ENCODE peak calls at places on chromosomes 1 and 21, in eight cellular contexts. R is cardiac fibroblast, A is dorsolateral prefrontal cortex, D is cardiac muscle cell, P is NB4, F is fibroblast of pulmonary artery, X is pancreas, M is neural progenitor cell. Y is an unnamed sample.
A peak's percentile ranks its signal among the peaks of the same experiment; 100 is the strongest.

GRCh38 chr1:197424467-197424866 is 156.4 kb downstream of the CRB1 start:
- DNase-seq in R (no peak), A (no peak), D (no peak), P (no peak), F (no peak), X (no peak), M (no peak), Y (no peak)

GRCh38 chr1:239952348-239953307 is 139.1 kb upstream of the FMN2 start:
- DNase-seq in R (no peak), A (no peak), D (peak; percentile 14), P (peak; percentile 12), F (no peak), X (peak; percentile 41), M (peak; percentile 9), Y (peak; percentile 3)

GRCh38 chr1:109912873-109913272 is 2.2 kb downstream of the CSF1 start:
- DNase-seq in R (peak; percentile 68), A (no peak), D (no peak), P (no peak), F (peak; percentile 53), X (no peak), M (no peak), Y (peak; percentile 43)

GRCh38 chr1:109624215-109625010 is 4.8 kb downstream of the AMPD2 start:
- DNase-seq in R (peak; percentile 29), A (no peak), D (no peak), P (peak; percentile 92), F (no peak), X (peak; percentile 9), M (no peak), Y (no peak)

GRCh38 chr1:45913183-45913924 is 109.9 kb downstream of the MAST2 start:
- DNase-seq in R (peak; percentile 96), A (no peak), D (peak; percentile 95), P (no peak), F (peak; percentile 97), X (no peak), M (peak; percentile 16), Y (peak; percentile 77)

GRCh38 chr1:185337221-185337620 is 20.2 kb upstream of the IVNS1ABP start:
- DNase-seq in R (peak; percentile 22), A (no peak), D (no peak), P (peak; percentile 76), F (peak; percentile 71), X (no peak), M (no peak), Y (peak; percentile 52)

GRCh38 chr1:100627018-100627716 is 89.2 kb downstream of the GPR88 start:
- DNase-seq in R (peak; percentile 81), A (no peak), D (no peak), P (peak; percentile 16), F (peak; percentile 83), X (no peak), M (no peak), Y (peak; percentile 83)

GRCh38 chr1:90850181-90850924 is 133.3 kb upstream of the BARHL2 start:
- DNase-seq in R (peak; percentile 42), A (no peak), D (peak; percentile 27), P (no peak), F (peak; percentile 13), X (peak; percentile 21), M (peak; percentile 68), Y (peak; percentile 22)

GRCh38 chr1:12173631-12174121 is 6.9 kb downstream of the TNFRSF1B start:
- DNase-seq in R (no peak), A (peak; percentile 53), D (no peak), P (peak; percentile 72), F (no peak), X (no peak), M (no peak), Y (peak; percentile 48)

GRCh38 chr1:79124756-79125155 is 118.2 kb upstream of the ADGRL4 start:
- DNase-seq in R (no peak), A (no peak), D (no peak), P (no peak), F (no peak), X (no peak), M (no peak), Y (no peak)

GRCh38 chr1:216054593-216054992 is 368.7 kb downstream of the USH2A start:
- DNase-seq in R (no peak), A (no peak), D (no peak), P (no peak), F (no peak), X (no peak), M (no peak), Y (no peak)

GRCh38 chr1:229888561-229889001 is 178.5 kb upstream of the GALNT2 start:
- DNase-seq in R (no peak), A (no peak), D (no peak), P (no peak), F (no peak), X (peak; percentile 46), M (no peak), Y (no peak)

GRCh38 chr1:112436384-112437156 is 40.6 kb downstream of the CTTNBP2NL start:
- DNase-seq in R (no peak), A (no peak), D (no peak), P (no peak), F (no peak), X (no peak), M (no peak), Y (no peak)

GRCh38 chr1:32651461-32652073 is 559 bp downstream of the RBBP4 start:
- DNase-seq in R (no peak), A (no peak), D (no peak), P (no peak), F (no peak), X (no peak), M (no peak), Y (no peak)

GRCh38 chr1:90823686-90824085 is 106.6 kb upstream of the BARHL2 start:
- DNase-seq in R (no peak), A (no peak), D (no peak), P (no peak), F (no peak), X (no peak), M (no peak), Y (no peak)

GRCh38 chr1:154609398-154610380 is 1.7 kb upstream of the ADAR start:
- DNase-seq in R (peak; percentile 8), A (no peak), D (no peak), P (peak; percentile 34), F (peak; percentile 11), X (no peak), M (peak; percentile 51), Y (no peak)

DNA sequence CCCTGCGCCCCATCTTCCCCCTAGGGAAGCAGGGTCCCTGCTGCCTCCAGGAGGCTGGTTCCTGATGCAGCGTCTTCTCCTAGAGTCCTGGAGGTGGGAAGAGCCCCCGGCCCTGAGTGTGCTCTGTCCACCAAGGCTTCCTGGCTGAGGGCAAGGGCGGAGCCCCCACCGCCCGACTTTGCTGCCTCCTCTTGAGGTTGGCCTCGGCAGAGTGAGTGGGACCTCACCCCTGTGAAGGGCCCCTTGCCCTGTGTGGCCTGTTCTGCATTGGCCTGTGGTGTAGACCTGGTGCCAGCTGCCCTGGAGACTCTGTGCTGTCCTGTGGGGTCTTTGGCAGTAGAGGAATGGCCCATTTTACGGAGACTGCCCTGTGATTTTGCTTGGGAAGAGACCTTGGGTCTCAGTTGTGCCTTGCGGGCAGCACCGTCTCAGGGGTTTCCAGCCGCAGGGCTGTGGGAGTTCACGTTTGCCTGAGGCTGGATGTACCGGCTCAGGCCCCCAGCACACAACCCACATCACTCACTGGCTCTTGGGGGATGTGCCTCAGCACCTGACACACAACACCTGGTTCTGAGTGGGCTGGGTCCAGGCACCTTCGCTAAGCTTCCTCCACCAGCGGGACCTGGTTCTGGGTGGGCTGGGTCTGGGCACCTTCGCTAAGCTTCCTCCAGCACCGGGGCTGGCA is 73.6 kb downstream of the SKI start:
- DNase-seq in R (no peak), A (no peak), D (no peak), P (no peak), F (no peak), X (no peak), M (no peak), Y (no peak)
- H3K4me3 ChIP-seq in R (no peak overlapping the region), A (no peak overlapping the region), D (no peak overlapping the region), P (no peak overlapping the region), F (no peak overlapping the region), X (no peak overlapping the region), M (no peak overlapping the region), Y (no peak overlapping the region)

GRCh38 chr1:206882555-206882954 is 14.7 kb upstream of the IL24 start:
- DNase-seq in R (no peak), A (no peak), D (no peak), P (no peak), F (no peak), X (no peak), M (no peak), Y (no peak)
- TF ChIP-seq CTCF in R (peak; percentile 19), A (no peak), D (no peak), P (no peak), F (peak; percentile 12), X (no peak), M (peak; percentile 34), Y (no peak)

DNA sequence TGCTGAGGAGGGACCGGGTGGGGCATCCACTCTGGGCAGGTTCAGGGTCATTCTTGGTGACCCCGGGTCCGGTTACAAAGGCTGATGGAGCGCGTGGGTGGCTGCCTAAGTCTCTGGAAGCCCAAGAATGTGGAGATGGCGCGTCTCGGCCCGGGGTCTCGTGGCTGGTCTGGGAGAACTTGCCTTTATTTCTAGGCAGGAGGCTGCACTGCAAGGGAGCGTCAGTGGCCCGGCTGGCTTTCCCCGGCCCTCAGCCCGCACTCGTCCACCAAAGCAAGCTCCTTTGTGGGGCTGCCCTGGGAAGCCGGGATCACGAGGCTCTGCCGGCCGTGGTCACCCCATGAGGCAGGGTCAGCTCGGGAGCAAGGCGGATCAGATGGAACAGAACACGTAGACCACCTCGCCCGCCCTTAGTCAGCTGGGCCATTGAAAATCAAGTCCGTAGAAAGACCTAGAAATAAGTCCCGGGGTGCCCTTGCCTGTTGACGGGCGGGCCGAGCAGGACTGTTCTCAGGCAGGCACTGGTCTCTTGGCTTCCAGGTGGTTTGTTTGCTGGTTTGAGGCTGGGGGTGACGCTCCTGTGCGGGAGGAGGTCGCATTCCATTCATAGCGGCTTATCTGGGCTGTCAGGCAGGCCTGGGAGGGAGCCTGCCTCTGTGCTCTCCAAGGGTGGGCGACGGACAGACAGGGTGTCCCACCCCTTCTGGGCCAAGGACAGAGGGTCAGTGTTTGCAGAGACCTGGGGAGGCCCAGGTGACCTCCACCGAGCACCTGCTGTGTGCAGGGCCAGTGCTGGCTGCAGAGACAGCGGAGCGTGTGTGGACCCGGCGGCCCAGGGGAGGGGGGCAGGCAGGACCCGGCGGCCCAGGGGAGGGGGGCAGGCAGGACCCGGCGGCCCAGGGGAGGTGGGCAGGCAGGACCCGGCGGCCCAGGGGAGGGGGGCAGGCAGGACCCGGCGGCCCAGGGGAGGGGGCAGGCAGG is 25.8 kb downstream of the COL18A1 start:
- DNase-seq in R (peak; percentile 58), A (no peak), D (peak; percentile 85), P (no peak), F (no peak), X (peak; percentile 45), M (peak; percentile 85), Y (peak; percentile 90)
- H3K4me3 ChIP-seq in R (no peak overlapping the region), A (no peak overlapping the region), D (no peak overlapping the region), P (no peak overlapping the region), F (no peak overlapping the region), X (no peak overlapping the region), M (no peak overlapping the region), Y (no peak overlapping the region)

DNA sequence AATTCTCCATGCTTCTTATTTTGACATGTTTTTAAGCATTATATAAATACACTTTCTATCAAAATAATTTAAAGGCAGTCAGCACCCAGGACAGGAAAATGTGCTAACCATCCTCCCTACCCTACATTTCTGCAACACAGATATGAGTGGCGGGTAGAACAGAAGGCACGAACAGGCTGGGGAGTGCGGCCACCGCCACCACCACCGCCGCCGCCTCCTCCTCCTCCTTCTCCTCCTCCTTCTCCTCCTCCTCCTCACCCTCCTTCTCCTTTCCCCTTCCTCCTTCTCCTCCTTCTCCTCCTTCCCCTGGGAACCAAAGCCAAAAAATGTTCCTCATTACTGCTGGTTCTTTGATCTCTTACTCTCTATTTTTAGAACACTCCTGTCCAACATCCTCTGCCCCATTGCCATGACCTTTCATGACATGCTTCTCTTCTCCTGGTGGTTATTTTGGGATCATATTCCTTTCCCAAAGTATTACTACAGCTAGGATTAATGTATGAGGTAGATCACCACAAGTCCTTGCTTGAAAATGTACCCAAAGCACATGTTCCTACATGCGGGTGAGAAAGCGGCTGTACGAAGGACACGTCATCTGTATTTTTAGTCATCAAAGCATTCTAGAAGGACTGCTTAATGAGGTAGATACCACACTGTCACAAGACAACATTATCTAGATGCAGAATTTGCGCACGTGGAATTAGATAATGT is 24.5 kb upstream of the CCN1 start:
- DNase-seq in R (no peak), A (no peak), D (no peak), P (no peak), F (no peak), X (no peak), M (no peak), Y (no peak)
- TF ChIP-seq CTCF in R (no peak), A (no peak), D (no peak), P (no peak), F (no peak), X (no peak), M (no peak), Y (no peak)